ENCODE peak calls at places on chromosome X, in ten cellular contexts. M, H, J, Z, B, T, N, K, D and A are unnamed samples.

GRCh38 chrX:109268340-109268739 is 213.5 kb downstream of the GUCY2F start:
- DNase-seq in M (no peak), H (no peak), J (no peak), Z (no peak), B (no peak), T (no peak), N (no peak), K (no peak), D (no peak), A (no peak)

GRCh38 chrX:39907964-39908616 is 189.7 kb downstream of the BCOR start:
- DNase-seq in M (peak; percentile 73), H (no peak), J (peak; percentile 44), Z (peak; percentile 85), B (no peak), T (no peak), N (peak; percentile 81), K (peak; percentile 87), D (peak; percentile 96), A (peak; percentile 75)

GRCh38 chrX:76279007-76279406 is 106.1 kb downstream of the PBDC1 start:
- DNase-seq in M (no peak), H (peak; percentile 59), J (peak; percentile 8), Z (peak; percentile 55), B (peak; percentile 38), T (peak; percentile 13), N (no peak), K (peak; percentile 6), D (peak; percentile 34), A (peak; percentile 4)

GRCh38 chrX:31251336-31251735 is 179.5 kb upstream of the FTHL17 start:
- DNase-seq in M (no peak), H (no peak), J (no peak), Z (peak; percentile 12), B (no peak), T (no peak), N (no peak), K (no peak), D (peak; percentile 27), A (no peak)

GRCh38 chrX:19342331-19342906 is 1.3 kb upstream of the PDHA1 start:
- DNase-seq in M (no peak), H (no peak), J (no peak), Z (peak; percentile 28), B (no peak), T (no peak), N (no peak), K (no peak), D (no peak), A (no peak)

GRCh38 chrX:54819201-54819600 is 11.7 kb downstream of the MAGED2 start:
- DNase-seq in M (no peak), H (no peak), J (no peak), Z (no peak), B (no peak), T (no peak), N (no peak), K (no peak), D (no peak), A (no peak)

GRCh38 chrX:107204063-107204605 is 2.1 kb downstream of the NUP62CL start:
- DNase-seq in M (no peak), H (peak; percentile 80), J (no peak), Z (no peak), B (no peak), T (no peak), N (no peak), K (no peak), D (no peak), A (no peak)

GRCh38 chrX:40201486-40201885 is 103.7 kb upstream of the BCOR start:
- DNase-seq in M (no peak), H (no peak), J (no peak), Z (no peak), B (no peak), T (no peak), N (no peak), K (no peak), D (no peak), A (no peak)

GRCh38 chrX:41688835-41689234 is at the start of gene GPR34:
- DNase-seq in M (no peak), H (no peak), J (no peak), Z (no peak), B (no peak), T (no peak), N (no peak), K (no peak), D (no peak), A (no peak)

GRCh38 chrX:65677954-65678469 is 10.6 kb downstream of the MSN start:
- DNase-seq in M (no peak), H (no peak), J (peak; percentile 76), Z (peak; percentile 95), B (no peak), T (no peak), N (no peak), K (peak; percentile 28), D (peak; percentile 88), A (peak; percentile 90)

GRCh38 chrX:144275403-144275802 is 391.5 kb downstream of the UBE2NL start:
- DNase-seq in M (no peak), H (no peak), J (no peak), Z (no peak), B (no peak), T (no peak), N (no peak), K (no peak), D (no peak), A (no peak)

GRCh38 chrX:30888526-30889146 is 418 bp downstream of the TAB3 start:
- DNase-seq in M (peak; percentile 12), H (peak; percentile 53), J (peak; percentile 3), Z (peak; percentile 5), B (no peak), T (no peak), N (no peak), K (peak; percentile 10), D (no peak), A (no peak)

GRCh38 chrX:100648601-100649417 is 4.8 kb downstream of the SRPX2 start:
- DNase-seq in M (peak; percentile 25), H (no peak), J (peak; percentile 21), Z (peak; percentile 85), B (no peak), T (no peak), N (no peak), K (no peak), D (peak; percentile 84), A (peak; percentile 43)

DNA sequence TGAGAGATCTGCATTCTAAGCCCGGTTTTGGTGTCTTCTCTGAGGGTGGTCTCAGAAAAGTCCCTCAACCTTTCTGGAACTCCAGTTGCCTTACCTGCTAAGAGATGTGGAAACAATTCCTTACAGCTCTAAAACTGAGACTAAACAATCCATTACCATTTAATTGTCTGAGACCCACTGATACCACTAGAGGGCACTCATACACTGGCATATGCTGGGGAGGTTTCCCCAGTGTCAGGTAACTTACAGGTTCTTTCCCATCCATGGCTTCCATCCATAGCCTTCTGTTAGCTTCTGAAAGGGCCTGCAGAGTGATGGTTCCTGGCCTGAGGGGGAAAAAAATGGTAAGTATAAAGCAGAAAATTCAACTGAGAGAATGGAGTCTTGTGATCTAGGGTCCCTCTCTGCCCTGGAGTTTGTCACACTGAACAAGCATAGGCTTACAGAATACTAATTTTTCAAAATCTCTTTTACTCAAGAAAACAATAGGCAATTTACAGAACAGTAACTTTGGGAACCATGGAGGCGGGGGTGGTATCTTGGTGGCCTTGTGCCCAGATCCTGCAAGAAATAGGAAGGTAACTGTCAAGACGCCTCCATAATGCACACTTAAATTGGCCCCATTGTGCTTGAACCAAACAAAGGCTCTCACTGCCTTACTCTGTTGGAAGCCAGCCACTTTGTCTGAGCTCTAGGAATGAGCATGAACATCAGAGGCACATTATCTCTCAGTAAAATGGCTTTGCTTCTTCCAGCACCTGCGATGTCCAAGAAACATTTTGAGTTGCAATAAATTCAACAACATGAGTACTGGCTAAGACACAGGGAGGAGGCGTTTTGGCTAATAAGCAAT is 236.1 kb downstream of the OPHN1 start:
- DNase-seq in M (no peak), H (peak; percentile 66), J (peak; percentile 19), Z (peak; percentile 50), B (peak; percentile 28), T (no peak), N (no peak), K (peak; percentile 40), D (peak; percentile 38), A (peak; percentile 45)
- TF ChIP-seq CTCF in M (peak; percentile 69), H (peak; percentile 61), J (peak; percentile 67), Z (peak; percentile 59), B (peak; percentile 58), T (peak; percentile 37), N (peak; percentile 64), K (peak; percentile 82), D (peak; percentile 69), A (peak; percentile 62)

DNA sequence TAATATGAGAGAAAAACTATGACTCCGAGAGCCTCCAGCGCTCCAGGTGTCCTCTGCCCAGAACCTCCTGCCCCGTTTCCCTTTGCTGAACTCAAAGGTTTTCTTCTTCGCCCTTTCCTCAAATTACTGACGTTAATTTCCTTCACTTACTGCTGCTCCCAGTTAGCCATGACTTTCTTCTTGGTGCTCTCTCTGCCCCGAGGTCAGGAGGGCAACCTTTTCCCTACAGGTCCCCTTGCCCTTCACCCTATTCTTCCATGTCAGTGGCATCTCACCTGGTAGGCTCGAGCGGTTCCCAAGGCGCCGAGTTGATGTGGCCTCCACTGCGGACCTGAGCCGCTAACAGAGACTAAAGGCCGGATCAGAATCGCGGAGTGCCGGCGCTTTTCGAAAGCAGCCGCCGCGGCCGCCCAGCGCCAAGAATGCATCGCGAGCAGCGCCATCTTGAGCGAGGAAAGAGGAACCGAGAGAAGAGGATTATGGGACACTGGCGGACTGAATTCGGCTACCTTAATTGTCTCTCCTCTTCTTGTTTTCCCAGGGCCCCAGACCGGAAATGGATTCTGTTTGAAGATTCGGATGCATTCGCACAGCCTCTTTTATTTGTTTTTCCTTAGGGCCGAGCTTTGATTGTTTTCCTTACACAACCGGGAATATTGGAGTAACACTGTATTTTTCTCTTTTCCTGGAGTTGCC is at the start of gene ABCB7:
- DNase-seq in M (peak; percentile 35), H (peak; percentile 84), J (peak; percentile 73), Z (peak; percentile 83), B (peak; percentile 40), T (peak; percentile 51), N (no peak), K (peak; percentile 60), D (peak; percentile 75), A (peak; percentile 38)
- TF ChIP-seq CTCF in M (peak; percentile 22), H (no peak), J (no peak), Z (peak; percentile 21), B (no peak), T (no peak), N (no peak), K (no peak), D (peak; percentile 33), A (peak; percentile 30)

DNA sequence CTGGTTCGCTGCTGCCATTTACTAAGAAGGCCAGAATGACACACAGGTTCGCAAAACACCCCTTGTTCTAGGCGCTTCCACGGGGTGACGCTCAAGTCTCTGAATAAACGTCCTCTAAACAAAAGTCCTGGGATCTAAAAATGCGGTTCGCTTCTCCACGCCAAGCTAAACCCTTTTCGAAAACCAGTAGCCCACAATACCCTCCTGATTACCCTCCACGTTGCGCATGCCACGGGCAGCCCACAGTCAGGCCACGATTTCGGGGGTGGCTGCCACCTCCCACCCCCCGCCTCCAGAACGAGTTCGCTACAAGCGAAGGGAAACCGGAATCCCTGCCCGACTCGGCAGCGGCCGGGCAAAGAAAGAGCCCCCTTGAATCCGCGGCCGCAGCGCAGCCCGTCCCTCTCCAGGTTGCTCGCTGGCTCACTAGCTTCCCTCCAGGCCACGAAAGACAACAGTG is 423 bp downstream of the RPL39 start:
- DNase-seq in M (no peak), H (peak; percentile 54), J (peak; percentile 5), Z (peak; percentile 47), B (no peak), T (peak; percentile 22), N (no peak), K (no peak), D (peak; percentile 49), A (peak; percentile 11)
- TF ChIP-seq CTCF in M (no peak), H (no peak), J (no peak), Z (peak; percentile 17), B (no peak), T (peak; percentile 26), N (no peak), K (no peak), D (peak; percentile 48), A (peak; percentile 9)

GRCh38 chrX:153924149-153924861 is 1.8 kb downstream of the ARHGAP4 start:
- DNase-seq in M (no peak), H (peak; percentile 76), J (no peak), Z (peak; percentile 53), B (no peak), T (peak; percentile 52), N (no peak), K (peak; percentile 34), D (peak; percentile 49), A (no peak)
- TF ChIP-seq CTCF in M (no peak), H (peak; percentile 24), J (peak; percentile 20), Z (peak; percentile 9), B (no peak), T (no peak), N (no peak), K (no peak), D (no peak), A (peak; percentile 4)